ENCODE peak calls at places on chromosomes 5 and 9, in six cellular contexts. C, P, H, T, Z and Y are unnamed samples.
A peak's percentile ranks its signal among the peaks of the same experiment; 100 is the strongest.

GRCh38 chr9:110936719-110937452 is 101.4 kb downstream of the LPAR1 start:
- DNase-seq in T (no peak), P (no peak), C (no peak), H (no peak), Z (no peak), Y (no peak)

GRCh38 chr9:137373611-137373980 is 49.4 kb downstream of the EXD3 start:
- DNase-seq in C (no peak), H (no peak), T (no peak), P (no peak), Z (no peak), Y (no peak)

GRCh38 chr9:1269533-1270315 is 219.6 kb downstream of the DMRT2 start:
- DNase-seq in Z (no peak), H (no peak), T (no peak), P (no peak), C (no peak), Y (no peak)

GRCh38 chr5:143471041-143471509 is 67.6 kb upstream of the NR3C1 start:
- DNase-seq in Z (no peak), T (no peak), C (no peak), H (no peak), P (no peak), Y (no peak)

GRCh38 chr5:159933531-159934485 is 17.5 kb downstream of the ADRA1B start:
- DNase-seq in Z (no peak), T (no peak), C (no peak), P (no peak), H (no peak), Y (no peak)

GRCh38 chr9:123111977-123112869 is 78.8 kb downstream of the GPR21 start:
- DNase-seq in P (no peak), Z (no peak), C (no peak), H (no peak), T (no peak), Y (no peak)

GRCh38 chr9:131734165-131734610 is 5.7 kb downstream of the RAPGEF1 start:
- DNase-seq in Z (no peak), P (no peak), T (no peak), C (no peak), H (no peak), Y (no peak)

GRCh38 chr5:38615042-38615441 is 58.6 kb upstream of the LIFR start:
- DNase-seq in P (no peak), T (no peak), C (no peak), Z (no peak), H (no peak), Y (no peak)

GRCh38 chr5:66851306-66851705 is 255.1 kb downstream of the MAST4 start:
- DNase-seq in P (no peak), C (no peak), T (no peak), Z (no peak), H (no peak), Y (no peak)

GRCh38 chr5:80318212-80318611 is 1.6 kb upstream of the SPZ1 start:
- DNase-seq in P (no peak), T (no peak), Z (no peak), H (no peak), C (no peak), Y (no peak)

GRCh38 chr5:39107350-39107749 is 33.2 kb upstream of the RICTOR start:
- DNase-seq in C (no peak), Z (no peak), P (no peak), H (no peak), T (no peak), Y (no peak)

GRCh38 chr5:65479527-65479926 is 2.2 kb downstream of the ADAMTS6 start:
- DNase-seq in T (no peak), Z (no peak), C (no peak), P (no peak), H (no peak), Y (no peak)
- H3K4me3 ChIP-seq in T (peak overlapping the region; percentile 79), Z (peak overlapping the region; percentile 79), C (no peak overlapping the region), P (peak overlapping the region; percentile 73), H (no peak overlapping the region), Y (peak overlapping the region; percentile 50)

DNA sequence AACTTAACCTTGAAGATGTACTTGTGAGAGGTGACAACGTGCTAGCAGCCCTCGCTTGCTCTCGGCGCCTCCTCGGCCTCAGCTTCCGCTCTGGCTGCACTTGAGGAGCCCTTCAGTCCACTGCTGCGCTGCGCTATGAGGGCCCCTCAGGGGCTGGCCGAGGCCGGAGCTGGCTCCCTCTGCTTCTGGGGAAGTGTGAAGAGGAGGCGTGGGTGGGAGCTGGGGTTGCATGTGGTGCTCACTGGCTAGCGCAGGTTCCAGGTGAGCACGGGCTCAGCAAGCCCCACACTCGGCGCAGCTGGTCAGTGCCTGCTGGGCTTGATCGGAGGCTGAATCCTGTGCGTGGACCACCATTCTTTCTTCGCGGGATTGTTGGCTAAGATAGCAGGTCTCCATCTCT is 166.1 kb downstream of the MRPS30 start:
- DNase-seq in C (no peak), H (no peak), P (no peak), Z (no peak), T (no peak), Y (no peak)
- TF ChIP-seq ZNF274 in C (no peak), H (no peak), P (no peak), Z (no peak), T (no peak), Y (no peak)

DNA sequence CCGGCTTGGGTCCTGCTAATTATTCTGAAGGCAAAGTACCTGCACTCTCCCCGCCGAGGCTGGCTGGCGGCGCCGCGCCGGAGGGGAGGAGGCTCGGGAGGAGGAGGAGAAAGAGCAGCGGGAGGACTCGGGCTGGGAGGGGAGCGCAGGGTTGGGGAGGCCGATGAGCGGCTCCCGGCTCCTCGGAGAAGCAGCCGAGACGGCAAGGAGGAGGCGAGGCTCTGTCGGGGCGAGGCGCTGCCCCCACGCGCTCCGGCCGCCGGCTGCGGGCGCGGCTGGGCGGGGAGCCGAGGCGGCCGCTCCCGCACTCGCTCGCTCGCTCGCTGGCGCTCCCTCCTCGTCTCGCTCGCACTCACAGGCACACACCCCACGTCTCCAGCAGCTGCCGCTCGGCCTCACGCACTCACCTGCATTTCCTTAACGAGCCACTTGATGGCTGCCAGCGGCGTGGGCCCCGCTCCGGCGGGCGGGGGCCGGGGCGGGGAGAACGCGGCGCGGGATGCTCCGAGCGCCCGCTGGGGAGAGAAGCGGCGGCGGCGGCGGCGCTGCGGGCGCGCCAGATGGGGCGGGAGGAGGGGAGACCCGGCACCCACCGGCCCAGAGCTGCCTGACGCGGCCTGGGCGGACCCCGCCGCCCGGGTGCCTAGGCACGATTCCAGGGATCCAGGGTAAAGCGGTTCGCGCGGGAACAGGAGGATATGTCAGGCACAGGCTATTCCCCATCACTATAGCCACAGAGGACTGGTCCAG is at the start of gene PTPRD:
- DNase-seq in P (peak; percentile 32), T (no peak), Z (peak; percentile 43), C (peak; percentile 68), H (no peak), Y (peak; percentile 4)
- H3K4me3 ChIP-seq in P (peak within 1 kb of the TSS; percentile 42), T (no peak within 1 kb of the TSS), Z (peak within 1 kb of the TSS; percentile 94), C (peak within 1 kb of the TSS; percentile 68), H (no peak within 1 kb of the TSS), Y (no peak within 1 kb of the TSS)

DNA sequence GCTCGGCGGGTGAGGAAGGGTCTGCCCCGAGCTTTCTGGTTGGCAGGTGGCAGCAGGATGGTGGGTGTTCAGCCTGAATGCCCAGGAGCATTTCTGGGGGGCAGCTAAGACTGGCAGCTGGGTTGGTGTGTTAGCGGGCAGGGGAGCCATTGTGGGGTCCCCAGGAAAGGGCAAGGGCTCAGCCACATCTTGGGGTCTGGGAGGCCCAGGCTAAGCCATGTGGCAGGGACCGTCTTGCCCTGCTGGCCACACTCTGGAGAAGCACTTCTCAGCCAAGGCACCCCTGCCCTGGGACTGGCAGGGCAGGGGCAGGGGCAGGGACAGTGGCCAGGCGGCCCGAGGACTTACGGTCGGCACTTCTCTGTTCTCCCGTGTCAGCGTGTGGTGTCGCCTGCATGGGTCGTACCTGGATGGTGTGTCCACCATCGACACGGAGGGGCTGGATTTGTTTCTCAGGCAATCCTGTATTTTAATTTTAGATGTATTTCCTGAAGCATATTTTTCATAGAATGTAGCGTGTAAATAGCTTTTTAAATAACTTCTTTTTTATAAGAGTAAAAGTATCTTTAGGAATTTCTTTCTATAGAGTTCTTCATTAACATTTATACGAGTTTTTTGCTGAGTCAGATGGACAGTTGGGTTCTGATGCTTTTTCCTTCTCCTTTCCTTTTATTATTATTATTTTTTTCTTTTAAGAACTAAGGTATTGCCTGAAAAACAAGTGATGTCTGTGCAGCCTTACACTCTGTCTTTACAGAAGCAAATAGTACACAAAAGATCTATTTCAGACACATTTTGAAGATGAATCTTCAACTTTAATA is 102.0 kb downstream of the PHF2 start:
- DNase-seq in P (no peak), T (no peak), C (no peak), H (no peak), Z (no peak), Y (no peak)
- TF ChIP-seq ZNF274 in P (no peak), T (no peak), C (no peak), H (no peak), Z (no peak), Y (no peak)

GRCh38 chr5:127519527-127519926 is 2.1 kb downstream of the PRRC1 start:
- DNase-seq in H (no peak), C (no peak), Z (no peak), P (no peak), T (no peak), Y (no peak)
- H3K4me3 ChIP-seq in H (no peak overlapping the region), C (no peak overlapping the region), Z (peak overlapping the region; percentile 99), P (peak overlapping the region; percentile 99), T (peak overlapping the region; percentile 98), Y (no peak overlapping the region)

GRCh38 chr9:86626802-86627201 is 272.6 kb upstream of the TUT7 start:
- DNase-seq in P (peak; percentile 12), T (no peak), Z (no peak), C (no peak), H (no peak), Y (no peak)
- TF ChIP-seq ZNF274 in P (no peak), T (no peak), Z (no peak), C (no peak), H (no peak), Y (no peak)

GRCh38 chr9:124964056-124964455 is 23.2 kb upstream of the GOLGA1 start:
- DNase-seq in H (no peak), C (no peak), P (no peak), Z (no peak), T (no peak), Y (no peak)
- H3K4me3 ChIP-seq in H (no peak overlapping the region), C (no peak overlapping the region), P (no peak overlapping the region), Z (no peak overlapping the region), T (no peak overlapping the region), Y (no peak overlapping the region)

GRCh38 chr9:135152608-135153337 is 65.3 kb downstream of the OLFM1 start:
- DNase-seq in H (peak; percentile 19), C (peak; percentile 71), T (no peak), Z (peak; percentile 27), P (peak; percentile 7), Y (peak; percentile 66)
- TF ChIP-seq ZNF274 in H (no peak), C (no peak), T (no peak), Z (no peak), P (no peak), Y (no peak)